ENCODE peak calls at places on chromosomes 7 and 10, in seven cellular contexts. One of them, this sample, is unnamed.
A peak's percentile ranks its signal among the peaks of the same experiment; 100 is the strongest.

GRCh38 chr10:46239999-46240683 is 46.7 kb upstream of the ANTXRL start:
- DNase-seq in NCI-H1092 treated with DMSO at 0.1 percent for 48 hours: no peak
- DNase-seq in sciatic nerve: no peak
- DNase-seq in Peyer's patch: peak; percentile 11
- DNase-seq in activated naive CD8-positive, alpha-beta T cell treated with anti-CD3 and anti-CD28 coated beads for 36 hours: no peak
- DNase-seq in epithelial cell of esophagus: no peak
- DNase-seq in chondrocyte: no peak
- DNase-seq in this sample: no peak

GRCh38 chr10:24168258-24169170 is 40.4 kb upstream of the KIAA1217 start:
- DNase-seq in activated naive CD8-positive, alpha-beta T cell treated with anti-CD3 and anti-CD28 coated beads for 36 hours: no peak
- DNase-seq in sciatic nerve: no peak
- DNase-seq in NCI-H1092 treated with DMSO at 0.1 percent for 48 hours: no peak
- DNase-seq in chondrocyte: no peak
- DNase-seq in epithelial cell of esophagus: no peak
- DNase-seq in Peyer's patch: no peak
- DNase-seq in this sample: no peak

GRCh38 chr7:106793015-106793651 is 71.9 kb upstream of the PIK3CG start:
- DNase-seq in Peyer's patch: no peak
- DNase-seq in sciatic nerve: no peak
- DNase-seq in activated naive CD8-positive, alpha-beta T cell treated with anti-CD3 and anti-CD28 coated beads for 36 hours: no peak
- DNase-seq in epithelial cell of esophagus: peak; percentile 47
- DNase-seq in chondrocyte: no peak
- DNase-seq in NCI-H1092 treated with DMSO at 0.1 percent for 48 hours: peak; percentile 42
- DNase-seq in this sample: peak; percentile 36

GRCh38 chr7:98691619-98692018 is 74.5 kb downstream of the NPTX2 start:
- DNase-seq in Peyer's patch: no peak
- DNase-seq in chondrocyte: no peak
- DNase-seq in sciatic nerve: no peak
- DNase-seq in epithelial cell of esophagus: no peak
- DNase-seq in activated naive CD8-positive, alpha-beta T cell treated with anti-CD3 and anti-CD28 coated beads for 36 hours: no peak
- DNase-seq in NCI-H1092 treated with DMSO at 0.1 percent for 48 hours: no peak
- DNase-seq in this sample: no peak

GRCh38 chr10:49139000-49139865 is 5.4 kb upstream of the FAM170B start:
- DNase-seq in sciatic nerve: no peak
- DNase-seq in chondrocyte: no peak
- DNase-seq in activated naive CD8-positive, alpha-beta T cell treated with anti-CD3 and anti-CD28 coated beads for 36 hours: no peak
- DNase-seq in Peyer's patch: no peak
- DNase-seq in epithelial cell of esophagus: no peak
- DNase-seq in NCI-H1092 treated with DMSO at 0.1 percent for 48 hours: no peak
- DNase-seq in this sample: peak; percentile 22

GRCh38 chr10:274866-275265 is 139.6 kb downstream of the ZMYND11 start:
- DNase-seq in sciatic nerve: no peak
- DNase-seq in activated naive CD8-positive, alpha-beta T cell treated with anti-CD3 and anti-CD28 coated beads for 36 hours: no peak
- DNase-seq in NCI-H1092 treated with DMSO at 0.1 percent for 48 hours: no peak
- DNase-seq in chondrocyte: no peak
- DNase-seq in Peyer's patch: no peak
- DNase-seq in epithelial cell of esophagus: no peak
- DNase-seq in this sample: no peak

GRCh38 chr10:107451047-107451446 is 286.5 kb upstream of the SORCS1 start:
- DNase-seq in activated naive CD8-positive, alpha-beta T cell treated with anti-CD3 and anti-CD28 coated beads for 36 hours: no peak
- DNase-seq in Peyer's patch: no peak
- DNase-seq in NCI-H1092 treated with DMSO at 0.1 percent for 48 hours: no peak
- DNase-seq in sciatic nerve: no peak
- DNase-seq in epithelial cell of esophagus: no peak
- DNase-seq in chondrocyte: no peak
- DNase-seq in this sample: no peak

GRCh38 chr7:29957921-29958320 is 31.7 kb downstream of the SCRN1 start:
- DNase-seq in Peyer's patch: no peak
- DNase-seq in chondrocyte: no peak
- DNase-seq in activated naive CD8-positive, alpha-beta T cell treated with anti-CD3 and anti-CD28 coated beads for 36 hours: no peak
- DNase-seq in sciatic nerve: no peak
- DNase-seq in NCI-H1092 treated with DMSO at 0.1 percent for 48 hours: peak; percentile 69
- DNase-seq in epithelial cell of esophagus: no peak
- DNase-seq in this sample: no peak

GRCh38 chr10:122468220-122468922 is 7.0 kb downstream of the HTRA1 start:
- DNase-seq in epithelial cell of esophagus: no peak
- DNase-seq in activated naive CD8-positive, alpha-beta T cell treated with anti-CD3 and anti-CD28 coated beads for 36 hours: no peak
- DNase-seq in Peyer's patch: no peak
- DNase-seq in NCI-H1092 treated with DMSO at 0.1 percent for 48 hours: no peak
- DNase-seq in sciatic nerve: no peak
- DNase-seq in chondrocyte: no peak
- DNase-seq in this sample: no peak

GRCh38 chr7:155386608-155387007 is 71.3 kb upstream of the EN2 start:
- DNase-seq in chondrocyte: peak; percentile 39
- DNase-seq in activated naive CD8-positive, alpha-beta T cell treated with anti-CD3 and anti-CD28 coated beads for 36 hours: no peak
- DNase-seq in sciatic nerve: no peak
- DNase-seq in Peyer's patch: no peak
- DNase-seq in NCI-H1092 treated with DMSO at 0.1 percent for 48 hours: no peak
- DNase-seq in epithelial cell of esophagus: no peak
- DNase-seq in this sample: no peak

GRCh38 chr7:115941703-115942268 is 88.8 kb downstream of the TFEC start:
- DNase-seq in activated naive CD8-positive, alpha-beta T cell treated with anti-CD3 and anti-CD28 coated beads for 36 hours: no peak
- DNase-seq in NCI-H1092 treated with DMSO at 0.1 percent for 48 hours: no peak
- DNase-seq in Peyer's patch: no peak
- DNase-seq in sciatic nerve: no peak
- DNase-seq in epithelial cell of esophagus: peak; percentile 32
- DNase-seq in chondrocyte: no peak
- DNase-seq in this sample: peak; percentile 51

GRCh38 chr7:100686822-100687211 is 7.2 kb downstream of the GIGYF1 start:
- DNase-seq in activated naive CD8-positive, alpha-beta T cell treated with anti-CD3 and anti-CD28 coated beads for 36 hours: no peak
- DNase-seq in Peyer's patch: no peak
- DNase-seq in sciatic nerve: no peak
- DNase-seq in chondrocyte: no peak
- DNase-seq in epithelial cell of esophagus: no peak
- DNase-seq in NCI-H1092 treated with DMSO at 0.1 percent for 48 hours: no peak
- DNase-seq in this sample: no peak